ENCODE peak calls at places on chromosomes 16 and 17, in six cellular contexts. One of them, this sample, is unnamed.

GRCh38 chr17:62824290-62825135 is 16.4 kb upstream of the MARCHF10 start:
- DNase-seq in thyroid gland: no peak
- DNase-seq in breast epithelium: no peak
- DNase-seq in pancreas: no peak
- DNase-seq in fibroblast of lung: peak
- DNase-seq in ascending aorta: no peak
- DNase-seq in this sample: no peak

GRCh38 chr17:76354747-76355310 is 1.1 kb upstream of the PRPSAP1 start:
- DNase-seq in thyroid gland: no peak
- DNase-seq in breast epithelium: no peak
- DNase-seq in pancreas: no peak
- DNase-seq in fibroblast of lung: no peak
- DNase-seq in ascending aorta: no peak
- DNase-seq in this sample: no peak

GRCh38 chr17:17051380-17051779 is 9.1 kb downstream of the MPRIP start:
- DNase-seq in thyroid gland: no peak
- DNase-seq in breast epithelium: no peak
- DNase-seq in pancreas: no peak
- DNase-seq in fibroblast of lung: no peak
- DNase-seq in ascending aorta: no peak
- DNase-seq in this sample: no peak

GRCh38 chr16:88370365-88370764 is 12.4 kb upstream of the ZNF469 start:
- DNase-seq in thyroid gland: no peak
- DNase-seq in breast epithelium: no peak
- DNase-seq in pancreas: no peak
- DNase-seq in fibroblast of lung: no peak
- DNase-seq in ascending aorta: no peak
- DNase-seq in this sample: no peak

GRCh38 chr16:89710709-89711564 is 9.4 kb upstream of the SPATA2L start:
- DNase-seq in thyroid gland: no peak
- DNase-seq in breast epithelium: no peak
- DNase-seq in pancreas: no peak
- DNase-seq in fibroblast of lung: no peak
- DNase-seq in ascending aorta: no peak
- DNase-seq in this sample: no peak

GRCh38 chr17:8073627-8074485 is 13.7 kb downstream of the ALOX12B start:
- DNase-seq in thyroid gland: peak
- DNase-seq in breast epithelium: peak
- DNase-seq in pancreas: peak
- DNase-seq in fibroblast of lung: peak
- DNase-seq in ascending aorta: no peak
- DNase-seq in this sample: peak

GRCh38 chr17:29111816-29112499 is 68.2 kb downstream of the MYO18A start:
- DNase-seq in thyroid gland: peak
- DNase-seq in breast epithelium: peak
- DNase-seq in pancreas: peak
- DNase-seq in fibroblast of lung: peak
- DNase-seq in ascending aorta: no peak
- DNase-seq in this sample: peak

GRCh38 chr16:48961546-48961945 is 320.1 kb downstream of the CBLN1 start:
- DNase-seq in thyroid gland: no peak
- DNase-seq in breast epithelium: no peak
- DNase-seq in pancreas: no peak
- DNase-seq in fibroblast of lung: no peak
- DNase-seq in ascending aorta: no peak
- DNase-seq in this sample: no peak

GRCh38 chr17:46889519-46889918 is 33.4 kb upstream of the GOSR2 start:
- DNase-seq in thyroid gland: no peak
- DNase-seq in breast epithelium: no peak
- DNase-seq in pancreas: no peak
- DNase-seq in fibroblast of lung: no peak
- DNase-seq in ascending aorta: no peak
- DNase-seq in this sample: no peak

GRCh38 chr17:80794281-80795089 is 197.2 kb upstream of the CHMP6 start:
- DNase-seq in thyroid gland: no peak
- DNase-seq in breast epithelium: no peak
- DNase-seq in pancreas: no peak
- DNase-seq in fibroblast of lung: peak
- DNase-seq in ascending aorta: no peak
- DNase-seq in this sample: no peak

GRCh38 chr17:725084-725483 is 7.3 kb upstream of the TLCD3A start:
- DNase-seq in thyroid gland: no peak
- DNase-seq in breast epithelium: no peak
- DNase-seq in pancreas: no peak
- DNase-seq in fibroblast of lung: no peak
- DNase-seq in ascending aorta: no peak
- DNase-seq in this sample: no peak

GRCh38 chr16:88747588-88748301 is 37.3 kb downstream of the PIEZO1 start:
- DNase-seq in thyroid gland: no peak
- DNase-seq in breast epithelium: no peak
- DNase-seq in pancreas: no peak
- DNase-seq in fibroblast of lung: no peak
- DNase-seq in ascending aorta: no peak
- DNase-seq in this sample: peak

GRCh38 chr16:3498988-3499387 is 1.8 kb upstream of the CLUAP1 start:
- DNase-seq in thyroid gland: no peak
- DNase-seq in breast epithelium: peak
- DNase-seq in pancreas: no peak
- DNase-seq in fibroblast of lung: no peak
- DNase-seq in ascending aorta: no peak
- DNase-seq in this sample: no peak

GRCh38 chr16:908526-909155 is 62.1 kb downstream of the LMF1 start:
- DNase-seq in thyroid gland: no peak
- DNase-seq in breast epithelium: no peak
- DNase-seq in pancreas: no peak
- DNase-seq in fibroblast of lung: no peak
- DNase-seq in ascending aorta: no peak
- DNase-seq in this sample: no peak

GRCh38 chr16:1740781-1741490 is 30.4 kb downstream of the NME3 start:
- DNase-seq in thyroid gland: no peak
- DNase-seq in breast epithelium: no peak
- DNase-seq in pancreas: no peak
- DNase-seq in fibroblast of lung: no peak
- DNase-seq in ascending aorta: no peak
- DNase-seq in this sample: no peak

GRCh38 chr17:60743812-60744211 is 66.2 kb downstream of the BCAS3 start:
- DNase-seq in thyroid gland: no peak
- DNase-seq in breast epithelium: no peak
- DNase-seq in pancreas: no peak
- DNase-seq in fibroblast of lung: peak
- DNase-seq in ascending aorta: no peak
- DNase-seq in this sample: peak

GRCh38 chr16:56237451-56237930 is 46.2 kb downstream of the GNAO1 start:
- DNase-seq in thyroid gland: no peak
- DNase-seq in breast epithelium: no peak
- DNase-seq in pancreas: no peak
- DNase-seq in fibroblast of lung: no peak
- DNase-seq in ascending aorta: no peak
- DNase-seq in this sample: no peak

GRCh38 chr17:19955099-19955498 is 22.5 kb downstream of the AKAP10 start:
- DNase-seq in thyroid gland: peak
- DNase-seq in breast epithelium: no peak
- DNase-seq in pancreas: no peak
- DNase-seq in fibroblast of lung: no peak
- DNase-seq in ascending aorta: no peak
- DNase-seq in this sample: no peak

GRCh38 chr16:50273888-50274770 is 7.8 kb downstream of the ADCY7 start:
- DNase-seq in thyroid gland: no peak
- DNase-seq in breast epithelium: no peak
- DNase-seq in pancreas: no peak
- DNase-seq in fibroblast of lung: no peak
- DNase-seq in ascending aorta: no peak
- DNase-seq in this sample: no peak

DNA sequence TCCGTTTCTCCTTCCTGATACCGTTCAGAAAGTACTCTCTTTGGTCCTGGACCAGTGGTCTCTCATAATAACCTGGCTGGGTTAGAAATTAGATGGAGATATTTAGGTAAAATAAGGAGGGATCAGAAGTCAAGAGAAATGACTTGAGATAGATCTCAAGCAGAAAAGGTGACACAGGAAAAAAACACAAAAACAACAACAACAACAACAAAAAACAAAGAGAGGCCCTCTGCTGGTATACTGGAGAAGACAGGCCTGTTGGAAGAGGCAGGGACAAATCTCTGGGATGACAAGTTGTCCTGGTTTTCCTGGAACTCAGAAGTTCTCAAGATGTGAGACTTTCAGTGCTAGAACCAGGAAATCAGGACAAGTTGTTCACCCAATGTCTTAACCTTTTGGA is 430.5 kb downstream of the SHISA9 start:
- DNase-seq in thyroid gland: no peak
- DNase-seq in breast epithelium: no peak
- DNase-seq in pancreas: no peak
- DNase-seq in fibroblast of lung: no peak
- DNase-seq in ascending aorta: no peak
- DNase-seq in this sample: no peak
- TF ChIP-seq CTCF in thyroid gland: no peak
- TF ChIP-seq CTCF in breast epithelium: no peak
- TF ChIP-seq CTCF in pancreas: no peak
- TF ChIP-seq CTCF in fibroblast of lung: no peak
- TF ChIP-seq CTCF in ascending aorta: no peak
- TF ChIP-seq CTCF in this sample: no peak

GRCh38 chr16:17356243-17356933 is 114.4 kb downstream of the XYLT1 start:
- DNase-seq in thyroid gland: no peak
- DNase-seq in breast epithelium: no peak
- DNase-seq in pancreas: no peak
- DNase-seq in fibroblast of lung: no peak
- DNase-seq in ascending aorta: no peak
- DNase-seq in this sample: no peak

GRCh38 chr16:17358846-17359245 is 111.9 kb downstream of the XYLT1 start:
- DNase-seq in thyroid gland: no peak
- DNase-seq in breast epithelium: no peak
- DNase-seq in pancreas: no peak
- DNase-seq in fibroblast of lung: no peak
- DNase-seq in ascending aorta: no peak
- DNase-seq in this sample: no peak

GRCh38 chr16:17359778-17360177 is 111.0 kb downstream of the XYLT1 start:
- DNase-seq in thyroid gland: no peak
- DNase-seq in breast epithelium: no peak
- DNase-seq in pancreas: no peak
- DNase-seq in fibroblast of lung: no peak
- DNase-seq in ascending aorta: no peak
- DNase-seq in this sample: no peak

GRCh38 chr16:17357302-17358062 is 113.3 kb downstream of the XYLT1 start:
- DNase-seq in thyroid gland: no peak
- DNase-seq in breast epithelium: no peak
- DNase-seq in pancreas: no peak
- DNase-seq in fibroblast of lung: no peak
- DNase-seq in ascending aorta: no peak
- DNase-seq in this sample: no peak

DNA sequence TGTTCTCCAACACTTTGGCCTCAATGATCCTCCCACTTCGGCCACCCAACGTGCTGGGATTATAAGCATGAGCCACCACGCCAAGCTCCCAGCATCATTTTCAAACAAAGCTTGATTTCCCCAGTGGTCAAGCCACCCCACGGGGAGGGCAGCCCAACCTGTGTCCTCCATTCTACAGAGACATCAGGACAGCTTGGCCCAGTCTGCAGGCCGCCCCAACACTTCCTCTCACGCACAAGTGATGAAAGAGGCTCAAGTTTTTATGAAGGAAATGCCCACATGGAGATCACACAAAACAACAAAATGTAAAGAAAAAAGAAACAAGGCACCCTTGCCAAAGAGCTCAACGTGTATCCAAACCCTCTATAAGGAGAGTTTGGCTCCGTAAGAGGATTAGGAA is 112.4 kb downstream of the XYLT1 start:
- DNase-seq in thyroid gland: no peak
- DNase-seq in breast epithelium: no peak
- DNase-seq in pancreas: no peak
- DNase-seq in fibroblast of lung: no peak
- DNase-seq in ascending aorta: no peak
- DNase-seq in this sample: no peak
- H3K27ac ChIP-seq in thyroid gland: no peak
- H3K27ac ChIP-seq in breast epithelium: no peak
- H3K27ac ChIP-seq in pancreas: no peak
- H3K27ac ChIP-seq in fibroblast of lung: no peak
- H3K27ac ChIP-seq in ascending aorta: peak
- H3K27ac ChIP-seq in this sample: no peak

DNA sequence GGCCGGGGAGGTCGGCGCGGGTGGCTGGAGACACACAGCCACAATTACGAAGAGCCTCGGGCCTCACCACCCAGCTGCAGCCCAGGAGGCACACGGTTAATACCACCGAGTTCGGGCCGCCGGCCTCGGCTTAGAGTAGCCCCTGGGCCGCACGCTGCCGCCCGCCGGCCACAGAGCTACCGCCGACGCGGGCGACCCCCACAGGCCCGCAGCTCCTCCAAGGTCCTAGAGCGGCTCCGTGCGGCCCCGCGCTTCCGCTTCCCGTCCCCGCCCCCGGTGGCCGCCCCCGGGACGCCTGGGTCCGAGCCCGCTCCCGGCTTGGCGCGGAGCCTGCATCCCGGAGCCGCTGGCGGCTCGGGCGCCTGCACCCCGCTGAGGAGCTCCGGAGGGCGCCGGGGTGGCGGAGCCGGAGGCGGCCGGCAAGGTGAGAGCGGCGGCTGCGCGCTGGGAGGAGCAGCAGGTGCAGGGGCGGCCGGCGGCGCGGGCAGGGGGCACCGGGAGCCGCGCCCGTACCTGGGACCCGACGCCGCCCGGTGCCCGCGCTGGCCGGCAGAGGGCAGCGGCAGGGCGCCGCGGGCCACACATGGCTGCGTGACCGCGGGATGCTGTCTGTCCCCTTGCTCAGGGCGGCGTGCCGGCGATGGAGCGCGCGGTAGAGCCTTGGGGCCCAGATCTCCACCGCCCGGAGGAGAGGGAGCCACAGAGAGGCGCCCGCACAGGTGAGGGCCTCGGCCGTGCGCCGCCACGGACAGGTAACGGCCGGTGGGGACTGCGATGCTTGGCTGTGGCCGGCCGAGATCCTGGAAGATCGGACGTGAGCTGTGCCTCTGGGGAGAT is at the start of gene ZNF48:
- DNase-seq in thyroid gland: peak
- DNase-seq in breast epithelium: peak
- DNase-seq in pancreas: peak
- DNase-seq in fibroblast of lung: peak
- DNase-seq in ascending aorta: no peak
- DNase-seq in this sample: peak
- TF ChIP-seq CTCF in thyroid gland: no peak
- TF ChIP-seq CTCF in breast epithelium: no peak
- TF ChIP-seq CTCF in pancreas: no peak
- TF ChIP-seq CTCF in fibroblast of lung: peak
- TF ChIP-seq CTCF in ascending aorta: no peak
- TF ChIP-seq CTCF in this sample: no peak

GRCh38 chr16:4922721-4923342 is 14.1 kb downstream of the PPL start:
- DNase-seq in thyroid gland: no peak
- DNase-seq in breast epithelium: no peak
- DNase-seq in pancreas: no peak
- DNase-seq in fibroblast of lung: no peak
- DNase-seq in ascending aorta: no peak
- DNase-seq in this sample: no peak

GRCh38 chr16:4920826-4921225 is 16.1 kb downstream of the PPL start:
- DNase-seq in thyroid gland: no peak
- DNase-seq in breast epithelium: no peak
- DNase-seq in pancreas: no peak
- DNase-seq in fibroblast of lung: peak
- DNase-seq in ascending aorta: no peak
- DNase-seq in this sample: no peak

GRCh38 chr16:4917117-4917516 is 19.8 kb downstream of the PPL start:
- DNase-seq in thyroid gland: no peak
- DNase-seq in breast epithelium: no peak
- DNase-seq in pancreas: no peak
- DNase-seq in fibroblast of lung: peak
- DNase-seq in ascending aorta: no peak
- DNase-seq in this sample: no peak

GRCh38 chr16:4915226-4915761 is 21.7 kb downstream of the PPL start:
- DNase-seq in thyroid gland: no peak
- DNase-seq in breast epithelium: no peak
- DNase-seq in pancreas: no peak
- DNase-seq in fibroblast of lung: peak
- DNase-seq in ascending aorta: no peak
- DNase-seq in this sample: no peak

GRCh38 chr16:4918790-4919210 is 18.1 kb downstream of the PPL start:
- DNase-seq in thyroid gland: peak
- DNase-seq in breast epithelium: no peak
- DNase-seq in pancreas: no peak
- DNase-seq in fibroblast of lung: no peak
- DNase-seq in ascending aorta: no peak
- DNase-seq in this sample: no peak
- H3K27ac ChIP-seq in thyroid gland: peak
- H3K27ac ChIP-seq in breast epithelium: peak
- H3K27ac ChIP-seq in pancreas: no peak
- H3K27ac ChIP-seq in fibroblast of lung: no peak
- H3K27ac ChIP-seq in ascending aorta: no peak
- H3K27ac ChIP-seq in this sample: no peak